ENCODE peak calls at places on chromosomes 11 and 22, in five cellular contexts. One of them, this sample, is unnamed.

GRCh38 chr11:87036756-87037449 is 831 bp upstream of the TMEM135 start:
- DNase-seq in NCI-H1092 treated with DMSO at 0.1 percent for 48 hours: peak; percentile 54
- DNase-seq in nephron progenitor cell: no peak
- DNase-seq in right cardiac atrium: no peak
- DNase-seq in suprapubic skin: no peak
- DNase-seq in this sample: no peak

GRCh38 chr22:17891427-17892167 is 117.3 kb upstream of the BID start:
- DNase-seq in nephron progenitor cell: peak; percentile 49
- DNase-seq in NCI-H1092 treated with DMSO at 0.1 percent for 48 hours: peak; percentile 36
- DNase-seq in right cardiac atrium: peak; percentile 80
- DNase-seq in suprapubic skin: no peak
- DNase-seq in this sample: no peak

GRCh38 chr11:70203749-70204465 is 811 bp downstream of the FADD start:
- DNase-seq in suprapubic skin: no peak
- DNase-seq in right cardiac atrium: peak; percentile 69
- DNase-seq in NCI-H1092 treated with DMSO at 0.1 percent for 48 hours: peak; percentile 11
- DNase-seq in nephron progenitor cell: peak; percentile 40
- DNase-seq in this sample: peak; percentile 90

GRCh38 chr11:118227865-118228785 is 3.3 kb upstream of the JAML start:
- DNase-seq in nephron progenitor cell: no peak
- DNase-seq in NCI-H1092 treated with DMSO at 0.1 percent for 48 hours: no peak
- DNase-seq in suprapubic skin: no peak
- DNase-seq in right cardiac atrium: no peak
- DNase-seq in this sample: no peak

GRCh38 chr11:72591785-72592490 is 82.3 kb downstream of the PDE2A start:
- DNase-seq in nephron progenitor cell: no peak
- DNase-seq in NCI-H1092 treated with DMSO at 0.1 percent for 48 hours: peak; percentile 41
- DNase-seq in suprapubic skin: no peak
- DNase-seq in right cardiac atrium: peak; percentile 32
- DNase-seq in this sample: no peak

GRCh38 chr11:109696191-109696897 is 274.4 kb downstream of the C11orf87 start:
- DNase-seq in suprapubic skin: no peak
- DNase-seq in right cardiac atrium: no peak
- DNase-seq in nephron progenitor cell: no peak
- DNase-seq in NCI-H1092 treated with DMSO at 0.1 percent for 48 hours: no peak
- DNase-seq in this sample: peak; percentile 56

GRCh38 chr11:128701086-128701485 is 7.2 kb downstream of the FLI1 start:
- DNase-seq in right cardiac atrium: no peak
- DNase-seq in nephron progenitor cell: no peak
- DNase-seq in suprapubic skin: no peak
- DNase-seq in NCI-H1092 treated with DMSO at 0.1 percent for 48 hours: no peak
- DNase-seq in this sample: peak; percentile 37

GRCh38 chr11:112968988-112969714 is 7.9 kb downstream of the NCAM1 start:
- DNase-seq in suprapubic skin: no peak
- DNase-seq in nephron progenitor cell: no peak
- DNase-seq in NCI-H1092 treated with DMSO at 0.1 percent for 48 hours: no peak
- DNase-seq in right cardiac atrium: no peak
- DNase-seq in this sample: peak; percentile 89

GRCh38 chr11:2995091-2995561 is 3.0 kb upstream of the NAP1L4 start:
- DNase-seq in suprapubic skin: peak; percentile 60
- DNase-seq in NCI-H1092 treated with DMSO at 0.1 percent for 48 hours: no peak
- DNase-seq in right cardiac atrium: no peak
- DNase-seq in nephron progenitor cell: no peak
- DNase-seq in this sample: no peak

GRCh38 chr11:124075492-124075840 is 34.3 kb upstream of the OR10G7 start:
- DNase-seq in suprapubic skin: no peak
- DNase-seq in nephron progenitor cell: no peak
- DNase-seq in right cardiac atrium: no peak
- DNase-seq in NCI-H1092 treated with DMSO at 0.1 percent for 48 hours: no peak
- DNase-seq in this sample: no peak

GRCh38 chr11:35809561-35809960 is 134.3 kb upstream of the LDLRAD3 start:
- DNase-seq in nephron progenitor cell: no peak
- DNase-seq in right cardiac atrium: no peak
- DNase-seq in suprapubic skin: no peak
- DNase-seq in NCI-H1092 treated with DMSO at 0.1 percent for 48 hours: no peak
- DNase-seq in this sample: no peak

GRCh38 chr11:94457118-94458029 is 36.3 kb downstream of the MRE11 start:
- DNase-seq in suprapubic skin: no peak
- DNase-seq in nephron progenitor cell: no peak
- DNase-seq in NCI-H1092 treated with DMSO at 0.1 percent for 48 hours: no peak
- DNase-seq in right cardiac atrium: no peak
- DNase-seq in this sample: peak; percentile 2

GRCh38 chr22:39284142-39284980 is 35.1 kb downstream of the RPL3 start:
- DNase-seq in nephron progenitor cell: no peak
- DNase-seq in suprapubic skin: no peak
- DNase-seq in NCI-H1092 treated with DMSO at 0.1 percent for 48 hours: no peak
- DNase-seq in right cardiac atrium: no peak
- DNase-seq in this sample: peak; percentile 94

GRCh38 chr11:76735841-76736240 is 47.3 kb upstream of the TSKU start:
- DNase-seq in nephron progenitor cell: no peak
- DNase-seq in NCI-H1092 treated with DMSO at 0.1 percent for 48 hours: no peak
- DNase-seq in suprapubic skin: no peak
- DNase-seq in right cardiac atrium: no peak
- DNase-seq in this sample: no peak

GRCh38 chr22:47125603-47126002 is 363.2 kb downstream of the TBC1D22A start:
- DNase-seq in suprapubic skin: no peak
- DNase-seq in NCI-H1092 treated with DMSO at 0.1 percent for 48 hours: no peak
- DNase-seq in nephron progenitor cell: no peak
- DNase-seq in right cardiac atrium: no peak
- DNase-seq in this sample: peak; percentile 24

GRCh38 chr11:68677432-68677831 is 6.9 kb upstream of the GAL start:
- DNase-seq in right cardiac atrium: no peak
- DNase-seq in suprapubic skin: no peak
- DNase-seq in nephron progenitor cell: no peak
- DNase-seq in NCI-H1092 treated with DMSO at 0.1 percent for 48 hours: peak; percentile 38
- DNase-seq in this sample: peak; percentile 93

GRCh38 chr22:22798716-22799115 is 88.9 kb upstream of the IGLL5 start:
- DNase-seq in nephron progenitor cell: no peak
- DNase-seq in suprapubic skin: no peak
- DNase-seq in right cardiac atrium: no peak
- DNase-seq in NCI-H1092 treated with DMSO at 0.1 percent for 48 hours: no peak
- DNase-seq in this sample: no peak

GRCh38 chr11:72012897-72013721 is 14.4 kb downstream of the IL18BP start:
- DNase-seq in suprapubic skin: peak; percentile 89
- DNase-seq in nephron progenitor cell: no peak
- DNase-seq in NCI-H1092 treated with DMSO at 0.1 percent for 48 hours: no peak
- DNase-seq in right cardiac atrium: peak; percentile 93
- DNase-seq in this sample: no peak

GRCh38 chr22:42347281-42347824 is 76.9 kb upstream of the TCF20 start:
- DNase-seq in nephron progenitor cell: peak; percentile 52
- DNase-seq in suprapubic skin: no peak
- DNase-seq in NCI-H1092 treated with DMSO at 0.1 percent for 48 hours: no peak
- DNase-seq in right cardiac atrium: no peak
- DNase-seq in this sample: no peak

GRCh38 chr11:42595856-42596255 is 715.9 kb upstream of the API5 start:
- DNase-seq in nephron progenitor cell: no peak
- DNase-seq in suprapubic skin: no peak
- DNase-seq in NCI-H1092 treated with DMSO at 0.1 percent for 48 hours: no peak
- DNase-seq in right cardiac atrium: no peak
- DNase-seq in this sample: no peak

GRCh38 chr11:11218287-11218986 is 134.6 kb downstream of the CSNK2A3 start:
- DNase-seq in nephron progenitor cell: no peak
- DNase-seq in NCI-H1092 treated with DMSO at 0.1 percent for 48 hours: no peak
- DNase-seq in right cardiac atrium: peak; percentile 83
- DNase-seq in suprapubic skin: no peak
- DNase-seq in this sample: no peak

GRCh38 chr22:37599161-37599560 is 9.5 kb upstream of the GGA1 start:
- DNase-seq in suprapubic skin: no peak
- DNase-seq in nephron progenitor cell: no peak
- DNase-seq in right cardiac atrium: no peak
- DNase-seq in NCI-H1092 treated with DMSO at 0.1 percent for 48 hours: no peak
- DNase-seq in this sample: peak; percentile 30

GRCh38 chr11:6928916-6929315 is 2.7 kb downstream of the ZNF215 start:
- DNase-seq in NCI-H1092 treated with DMSO at 0.1 percent for 48 hours: no peak
- DNase-seq in suprapubic skin: no peak
- DNase-seq in right cardiac atrium: no peak
- DNase-seq in nephron progenitor cell: no peak
- DNase-seq in this sample: no peak

GRCh38 chr11:73950869-73951710 is at the start of gene DNAJB13:
- DNase-seq in nephron progenitor cell: peak; percentile 68
- DNase-seq in right cardiac atrium: no peak
- DNase-seq in NCI-H1092 treated with DMSO at 0.1 percent for 48 hours: peak; percentile 12
- DNase-seq in suprapubic skin: no peak
- DNase-seq in this sample: peak; percentile 44

GRCh38 chr11:125394306-125394705 is 101.8 kb downstream of the FEZ1 start:
- DNase-seq in right cardiac atrium: no peak
- DNase-seq in nephron progenitor cell: no peak
- DNase-seq in NCI-H1092 treated with DMSO at 0.1 percent for 48 hours: no peak
- DNase-seq in suprapubic skin: no peak
- DNase-seq in this sample: no peak

This sample was measured in RPMI7951.